ENCODE peak calls at places on chromosome 4, in ten cellular contexts. J is CD4-positive, alpha-beta T cell; V is LoVo; H is amniotic stem cell; O is Right ventricle myocardium superior; A is left ventricle myocardium superior; K is activated CD4-positive, alpha-beta T cell treated with anti-CD3 and anti-CD28 coated beads, Interleukin-2, amount 50 U/mL, for 48 hours; X is skeletal muscle cell; B is stimulated activated CD8-positive, alpha-beta memory T cell treated with anti-CD3 and anti-CD28 coated beads, Interleukin-2, amount 100 ng/mL, for 48 hours; S is head of caudate nucleus. R is an unnamed sample.

GRCh38 chr4:7559741-7560376 is 125.1 kb upstream of the PSAPL1 start:
- DNase-seq in J (no peak), V (no peak), H (no peak), O (no peak), A (no peak), K (no peak), X (no peak), B (no peak), S (no peak), R (no peak)

GRCh38 chr4:89248879-89249281 is 58.7 kb downstream of the GPRIN3 start:
- DNase-seq in J (no peak), V (peak; percentile 6), H (no peak), O (no peak), A (peak; percentile 17), K (no peak), X (no peak), B (no peak), S (no peak), R (no peak)

GRCh38 chr4:11720292-11720691 is 291.6 kb upstream of the HS3ST1 start:
- DNase-seq in J (no peak), V (peak; percentile 43), H (peak; percentile 24), O (no peak), A (no peak), K (no peak), X (no peak), B (no peak), S (peak; percentile 13), R (peak; percentile 4)

GRCh38 chr4:141713771-141714445 is 77.5 kb downstream of the IL15 start:
- DNase-seq in J (no peak), V (no peak), H (no peak), O (no peak), A (no peak), K (no peak), X (peak; percentile 41), B (no peak), S (peak; percentile 84), R (no peak)

GRCh38 chr4:147899512-147899911 is 167.6 kb downstream of the ARHGAP10 start:
- DNase-seq in J (no peak), V (no peak), H (no peak), O (no peak), A (no peak), K (no peak), X (no peak), B (no peak), S (no peak), R (no peak)

GRCh38 chr4:5470318-5470889 is 238.0 kb downstream of the EVC2 start:
- DNase-seq in J (no peak), V (no peak), H (no peak), O (no peak), A (no peak), K (no peak), X (no peak), B (no peak), S (no peak), R (no peak)

GRCh38 chr4:1855334-1856070 is 454 bp downstream of the LETM1 start:
- DNase-seq in J (no peak), V (no peak), H (no peak), O (peak; percentile 70), A (peak; percentile 68), K (peak; percentile 23), X (no peak), B (no peak), S (no peak), R (no peak)

GRCh38 chr4:25884040-25884788 is 21.4 kb upstream of the SEL1L3 start:
- DNase-seq in J (no peak), V (no peak), H (no peak), O (no peak), A (no peak), K (no peak), X (peak; percentile 69), B (no peak), S (no peak), R (no peak)

GRCh38 chr4:7254736-7255487 is 62.6 kb downstream of the SORCS2 start:
- DNase-seq in J (no peak), V (no peak), H (no peak), O (peak; percentile 42), A (peak; percentile 53), K (no peak), X (peak; percentile 41), B (no peak), S (peak; percentile 21), R (no peak)

GRCh38 chr4:189445613-189446012 is 495.1 kb upstream of the FRG1 start:
- DNase-seq in J (no peak), V (no peak), H (no peak), O (no peak), A (no peak), K (no peak), X (no peak), B (no peak), S (no peak), R (no peak)

GRCh38 chr4:88177981-88178632 is 19.7 kb upstream of the ABCG2 start:
- DNase-seq in J (no peak), V (peak; percentile 84), H (no peak), O (no peak), A (no peak), K (no peak), X (peak; percentile 35), B (no peak), S (peak; percentile 18), R (peak; percentile 88)

GRCh38 chr4:26342328-26343040 is 21.7 kb downstream of the RBPJ start:
- DNase-seq in J (no peak), V (peak; percentile 35), H (peak; percentile 50), O (no peak), A (no peak), K (no peak), X (peak; percentile 65), B (no peak), S (no peak), R (no peak)

GRCh38 chr4:13233755-13234154 is 250.4 kb downstream of the RAB28 start:
- DNase-seq in J (no peak), V (no peak), H (no peak), O (no peak), A (no peak), K (no peak), X (no peak), B (no peak), S (no peak), R (no peak)

GRCh38 chr4:8342651-8343050 is 73.1 kb downstream of the HTRA3 start:
- DNase-seq in J (no peak), V (no peak), H (no peak), O (peak; percentile 42), A (no peak), K (no peak), X (no peak), B (no peak), S (no peak), R (no peak)

GRCh38 chr4:24624381-24624780 is 40.0 kb upstream of the DHX15 start:
- DNase-seq in J (no peak), V (no peak), H (no peak), O (no peak), A (no peak), K (no peak), X (no peak), B (no peak), S (no peak), R (no peak)